ENCODE peak calls at places on chromosomes 4 and X, in eight cellular contexts. B is lower leg skin; A is stimulated activated CD8-positive, alpha-beta memory T cell treated with anti-CD3 and anti-CD28 coated beads, Interleukin-15, amount 100 ng/mL, for 24 hours; V is putamen; S is stimulated activated CD4-positive, alpha-beta T cell treated with anti-CD3 and anti-CD28 coated beads, Interleukin-12 subunit alpha, Interleukin-12 subunit beta, amount 100 ng/mL, for 24 hours; J is kidney epithelial cell; T is substantia nigra; M is upper lobe of left lung. F is an unnamed sample.

GRCh38 chr4:40200881-40201797 is 4.3 kb downstream of the RHOH start:
- DNase-seq in V (no peak), T (no peak), B (no peak), M (no peak), J (no peak), S (no peak), A (no peak), F (no peak)

GRCh38 chr4:175419120-175419774 is 392.8 kb downstream of the GPM6A start:
- DNase-seq in J (peak; percentile 99), M (no peak), V (no peak), B (no peak), A (no peak), T (no peak), S (no peak), F (no peak)

GRCh38 chr4:111045992-111046391 is 423.1 kb upstream of the PITX2 start:
- DNase-seq in B (no peak), S (no peak), V (no peak), T (no peak), A (no peak), J (no peak), M (no peak), F (no peak)

GRCh38 chr4:7074423-7074822 is 6.6 kb upstream of the GRPEL1 start:
- DNase-seq in A (no peak), T (no peak), V (no peak), S (no peak), J (no peak), B (no peak), M (no peak), F (no peak)

GRCh38 chr4:77538144-77538543 is 67.5 kb upstream of the CXCL13 start:
- DNase-seq in A (no peak), M (no peak), V (no peak), T (no peak), J (peak; percentile 80), B (no peak), S (no peak), F (no peak)

GRCh38 chrX:115625577-115626301 is 64.8 kb downstream of the PLS3 start:
- DNase-seq in M (no peak), J (no peak), B (no peak), T (no peak), S (no peak), V (peak; percentile 52), A (no peak), F (no peak)

GRCh38 chr4:142846105-142846728 is at the start of gene INPP4B:
- DNase-seq in B (no peak), V (peak; percentile 79), M (peak; percentile 23), T (no peak), J (peak; percentile 14), A (peak; percentile 16), S (no peak), F (peak; percentile 23)

GRCh38 chr4:177480796-177481195 is 38.6 kb upstream of the AGA start:
- DNase-seq in S (no peak), B (no peak), J (no peak), A (no peak), V (no peak), T (no peak), M (no peak), F (no peak)

GRCh38 chr4:158666892-158667291 is 4.8 kb downstream of the C4orf46 start:
- DNase-seq in A (no peak), S (no peak), B (no peak), V (no peak), M (no peak), J (no peak), T (no peak), F (no peak)

GRCh38 chr4:82578935-82579334 is 17.1 kb upstream of the TMEM150C start:
- DNase-seq in B (no peak), J (no peak), S (no peak), V (no peak), A (no peak), M (no peak), T (no peak), F (no peak)

GRCh38 chr4:16818005-16818404 is 80.4 kb downstream of the LDB2 start:
- DNase-seq in M (no peak), S (no peak), J (no peak), T (no peak), B (no peak), A (no peak), V (no peak), F (no peak)

GRCh38 chr4:38902695-38903094 is 35.1 kb downstream of the FAM114A1 start:
- DNase-seq in B (no peak), M (no peak), T (no peak), S (no peak), J (no peak), A (no peak), V (peak; percentile 39), F (no peak)

GRCh38 chr4:118340109-118340508 is 12.7 kb downstream of the PRSS12 start:
- DNase-seq in S (no peak), A (no peak), B (no peak), T (no peak), M (no peak), V (no peak), J (no peak), F (no peak)

GRCh38 chr4:147388016-147388415 is 92.9 kb upstream of the EDNRA start:
- DNase-seq in A (no peak), T (no peak), B (no peak), M (no peak), S (no peak), V (no peak), J (no peak), F (no peak)

GRCh38 chrX:13007519-13008188 is 32.7 kb downstream of the TMSB4X start:
- DNase-seq in S (no peak), T (no peak), V (no peak), A (no peak), J (no peak), M (no peak), B (no peak), F (peak; percentile 54)

F was measured in NCI-H446 treated with DMSO at 0.1 percent for 48 hours.